ENCODE peak calls at places on chromosomes 16 and 17, in eight cellular contexts. C is activated naive CD4-positive, alpha-beta T cell; M is SK-N-SH; Y is effector CD4-positive, alpha-beta T cell; F is fibroblast of villous mesenchyme; Q is B cell; D is Daoy; T is NCI-H1694 treated with DMSO at 0.1 percent for 48 hours. R is an unnamed sample.
A peak's percentile ranks its signal among the peaks of the same experiment; 100 is the strongest.

GRCh38 chr16:49597796-49598195 is 224.2 kb downstream of the C16orf78 start:
- DNase-seq in C (no peak), M (no peak), Y (no peak), F (no peak), Q (no peak), D (no peak), T (no peak), R (no peak)

GRCh38 chr17:29826045-29826692 is 103.9 kb downstream of the SSH2 start:
- DNase-seq in C (no peak), M (no peak), Y (no peak), F (no peak), Q (no peak), D (no peak), T (no peak), R (no peak)

GRCh38 chr16:83738926-83739503 is 68.8 kb upstream of the HSBP1 start:
- DNase-seq in C (no peak), M (no peak), Y (no peak), F (no peak), Q (no peak), D (peak; percentile 43), T (no peak), R (no peak)

GRCh38 chr16:88825146-88825545 is 13.4 kb upstream of the APRT start:
- DNase-seq in C (no peak), M (no peak), Y (no peak), F (no peak), Q (no peak), D (no peak), T (no peak), R (no peak)

GRCh38 chr17:1294157-1294717 is 14.8 kb downstream of the TRARG1 start:
- DNase-seq in C (no peak), M (no peak), Y (peak; percentile 70), F (no peak), Q (no peak), D (no peak), T (no peak), R (no peak)

GRCh38 chr16:76125871-76126270 is 151.3 kb upstream of the CNTNAP4 start:
- DNase-seq in C (no peak), M (no peak), Y (no peak), F (no peak), Q (no peak), D (no peak), T (no peak), R (no peak)

GRCh38 chr16:22008215-22009142 is 568 bp downstream of the MOSMO start:
- DNase-seq in C (peak; percentile 18), M (peak; percentile 65), Y (no peak), F (no peak), Q (peak; percentile 67), D (peak; percentile 15), T (peak; percentile 6), R (no peak)

GRCh38 chr16:89253548-89254287 is 36.2 kb downstream of the ZNF778 start:
- DNase-seq in C (no peak), M (no peak), Y (no peak), F (no peak), Q (no peak), D (no peak), T (no peak), R (no peak)

GRCh38 chr17:45218895-45219661 is 2.6 kb upstream of the FMNL1 start:
- DNase-seq in C (peak; percentile 87), M (peak; percentile 86), Y (peak; percentile 89), F (peak; percentile 75), Q (peak; percentile 72), D (peak; percentile 84), T (peak; percentile 81), R (peak; percentile 63)

GRCh38 chr16:48003226-48003907 is 152.4 kb downstream of the ABCC12 start:
- DNase-seq in C (no peak), M (no peak), Y (no peak), F (no peak), Q (no peak), D (peak; percentile 19), T (no peak), R (no peak)

GRCh38 chr17:74935048-74935447 is 650 bp upstream of the OTOP3 start:
- DNase-seq in C (no peak), M (no peak), Y (no peak), F (no peak), Q (no peak), D (no peak), T (no peak), R (no peak)

GRCh38 chr17:43719578-43719977 is 39.0 kb downstream of the SOST start:
- DNase-seq in C (no peak), M (no peak), Y (no peak), F (no peak), Q (no peak), D (no peak), T (no peak), R (no peak)

GRCh38 chr16:11857161-11857560 is 5.8 kb upstream of the RSL1D1 start:
- DNase-seq in C (no peak), M (no peak), Y (no peak), F (peak; percentile 62), Q (no peak), D (no peak), T (no peak), R (no peak)